ENCODE peak calls at places on chromosome 7, in ten cellular contexts. B is CD8-positive, alpha-beta T cell; H is omental fat pad; A is Calu3; T is sigmoid colon; M is colonic mucosa; O is GM23338; X is ovary; U is PC-9; F is mucosa of descending colon. K is an unnamed sample.

GRCh38 chr7:30353532-30353931 is 69.1 kb downstream of the ZNRF2 start:
- DNase-seq in B (no peak), H (no peak), A (no peak), T (no peak), M (no peak), O (no peak), X (no peak), U (no peak), F (no peak), K (no peak)

GRCh38 chr7:65269150-65269856 is 104.4 kb upstream of the ZNF92 start:
- DNase-seq in B (no peak), H (peak), A (peak), T (no peak), M (peak), O (peak), X (no peak), U (no peak), F (peak), K (no peak)

GRCh38 chr7:31466036-31466435 is 47.9 kb upstream of the ITPRID1 start:
- DNase-seq in B (no peak), H (no peak), A (no peak), T (no peak), M (no peak), O (peak), X (no peak), U (no peak), F (no peak), K (no peak)

GRCh38 chr7:147992698-147993097 is 597.9 kb upstream of the C7orf33 start:
- DNase-seq in B (no peak), H (no peak), A (no peak), T (no peak), M (no peak), O (no peak), X (no peak), U (no peak), F (no peak), K (no peak)

GRCh38 chr7:141145630-141145982 is 71.7 kb downstream of the TMEM178B start:
- DNase-seq in B (no peak), H (no peak), A (no peak), T (no peak), M (no peak), O (no peak), X (no peak), U (no peak), F (no peak), K (peak)

GRCh38 chr7:139089118-139089517 is 20.4 kb downstream of the ZC3HAV1 start:
- DNase-seq in B (no peak), H (no peak), A (no peak), T (no peak), M (no peak), O (no peak), X (no peak), U (no peak), F (no peak), K (no peak)

GRCh38 chr7:69896100-69896499 is 297.8 kb downstream of the AUTS2 start:
- DNase-seq in B (no peak), H (no peak), A (no peak), T (no peak), M (no peak), O (no peak), X (no peak), U (no peak), F (no peak), K (no peak)

GRCh38 chr7:131254211-131254610 is 73.5 kb upstream of the MKLN1 start:
- DNase-seq in B (no peak), H (no peak), A (no peak), T (no peak), M (no peak), O (no peak), X (no peak), U (no peak), F (no peak), K (no peak)

GRCh38 chr7:139673230-139673629 is 104.6 kb downstream of the HIPK2 start:
- DNase-seq in B (no peak), H (no peak), A (no peak), T (no peak), M (no peak), O (peak), X (no peak), U (no peak), F (no peak), K (no peak)

GRCh38 chr7:151152935-151153513 is 14.5 kb downstream of the GBX1 start:
- DNase-seq in B (no peak), H (no peak), A (no peak), T (no peak), M (no peak), O (no peak), X (no peak), U (no peak), F (no peak), K (no peak)
- TF ChIP-seq CTCF in B (no peak), H (no peak), A (no peak), T (no peak), M (no peak), O (peak), X (no peak), U (no peak), F (no peak), K (peak)

GRCh38 chr7:50196719-50197118 is 103.7 kb upstream of the ZPBP start:
- DNase-seq in B (no peak), H (no peak), A (no peak), T (no peak), M (no peak), O (no peak), X (no peak), U (no peak), F (no peak), K (no peak)
- TF ChIP-seq CTCF in B (no peak), H (no peak), A (no peak), T (no peak), M (no peak), O (no peak), X (no peak), U (no peak), F (no peak), K (no peak)

DNA sequence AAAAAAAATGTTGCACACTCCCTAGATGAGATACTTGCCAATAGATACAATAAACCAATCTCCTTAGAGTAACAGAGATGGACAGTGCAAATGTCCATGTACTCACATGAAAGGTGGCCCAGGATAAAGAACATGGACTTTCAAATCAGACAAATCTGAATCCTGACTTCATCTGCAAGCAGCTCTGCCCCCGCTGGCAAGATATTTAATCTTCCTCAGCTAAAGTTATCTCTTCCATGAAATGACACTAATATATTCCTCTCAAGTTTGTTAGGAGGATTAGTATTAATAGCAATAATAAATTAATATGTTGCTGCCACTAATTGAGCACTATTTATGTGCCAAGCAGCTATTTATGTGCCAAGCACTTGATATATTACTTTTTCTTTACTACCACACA is 148.6 kb upstream of the YAE1 start:
- DNase-seq in B (no peak), H (no peak), A (no peak), T (no peak), M (no peak), O (no peak), X (no peak), U (no peak), F (no peak), K (no peak)
- TF ChIP-seq CTCF in B (no peak), H (no peak), A (no peak), T (no peak), M (no peak), O (peak), X (no peak), U (no peak), F (no peak), K (no peak)

DNA sequence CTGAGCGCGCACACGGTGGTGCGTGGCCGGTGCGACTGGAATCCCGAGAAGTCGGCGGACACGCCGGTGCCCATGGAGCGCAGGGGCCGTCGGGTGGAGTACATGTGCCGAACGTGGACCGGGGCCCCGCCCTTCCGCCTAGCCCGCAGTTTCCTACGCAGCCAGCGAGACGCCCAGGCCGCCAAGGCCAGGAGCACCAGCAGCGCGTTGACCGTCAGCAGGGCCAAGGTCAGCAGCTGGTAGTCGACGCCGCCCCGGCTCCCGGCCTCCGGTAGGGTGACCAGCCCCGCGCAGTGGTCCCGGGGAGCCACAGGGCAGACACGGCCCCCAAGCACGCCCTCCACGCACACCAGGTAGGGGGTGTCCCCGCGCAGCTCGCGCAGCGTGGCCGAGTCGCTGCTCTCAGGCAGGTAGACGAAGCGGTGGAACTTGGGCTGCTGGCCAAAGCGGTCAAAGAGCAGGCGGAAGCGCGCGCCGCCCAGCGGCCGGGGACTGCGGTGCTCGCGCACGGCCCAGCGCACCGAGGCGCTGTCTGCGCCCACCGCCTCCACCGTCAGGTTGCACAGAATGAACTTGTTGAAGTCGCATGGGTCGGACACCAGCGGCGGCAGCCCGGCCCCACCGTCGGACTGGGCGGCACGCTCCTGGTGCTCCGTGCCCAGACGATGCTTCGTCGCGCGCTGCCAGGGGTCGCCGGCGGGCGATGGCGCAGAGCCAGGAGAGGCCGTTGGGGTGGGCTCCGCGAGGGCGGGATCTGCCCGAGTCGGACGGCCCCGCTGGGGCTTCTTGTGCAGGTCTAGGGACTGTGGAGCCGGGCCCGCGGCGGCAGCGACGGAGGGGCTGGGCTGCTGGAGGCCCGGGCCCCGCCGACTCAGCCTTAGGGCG is 2.2 kb downstream of the TRIL start:
- DNase-seq in B (no peak), H (no peak), A (peak), T (peak), M (peak), O (peak), X (peak), U (no peak), F (peak), K (no peak)
- TF ChIP-seq CTCF in B (no peak), H (no peak), A (peak), T (peak), M (peak), O (peak), X (peak), U (peak), F (peak), K (peak)

GRCh38 chr7:50308301-50309129 is 4.0 kb downstream of the IKZF1 start:
- DNase-seq in B (no peak), H (no peak), A (no peak), T (peak), M (no peak), O (no peak), X (no peak), U (no peak), F (no peak), K (no peak)
- TF ChIP-seq CTCF in B (no peak), H (no peak), A (no peak), T (no peak), M (no peak), O (no peak), X (no peak), U (no peak), F (no peak), K (no peak)

GRCh38 chr7:93890464-93891068 is at the start of gene TFPI2:
- DNase-seq in B (no peak), H (peak), A (peak), T (peak), M (peak), O (peak), X (peak), U (peak), F (peak), K (no peak)
- TF ChIP-seq CTCF in B (no peak), H (no peak), A (no peak), T (no peak), M (no peak), O (peak), X (no peak), U (peak), F (no peak), K (peak)